ENCODE peak calls at places on chromosome 13, in four cellular contexts. F, E, V and Z are unnamed samples.

GRCh38 chr13:41696163-41697003 is 239.0 kb downstream of the RGCC start:
- DNase-seq in V (peak; percentile 14), E (no peak), F (no peak), Z (no peak)

GRCh38 chr13:32530841-32531253 is 7.7 kb downstream of the N4BP2L2 start:
- DNase-seq in E (peak; percentile 67), F (no peak), V (no peak), Z (no peak)

GRCh38 chr13:59279024-59279423 is 884.7 kb downstream of the DIAPH3 start:
- DNase-seq in V (no peak), F (no peak), E (no peak), Z (no peak)

GRCh38 chr13:95546919-95547318 is 5.6 kb upstream of the CLDN10 start:
- DNase-seq in F (no peak), E (no peak), V (no peak), Z (no peak)

GRCh38 chr13:31587696-31588266 is 151.5 kb upstream of the RXFP2 start:
- DNase-seq in F (no peak), E (no peak), V (no peak), Z (no peak)

GRCh38 chr13:97659602-97660001 is 225.6 kb downstream of the RAP2A start:
- DNase-seq in F (no peak), V (no peak), E (peak; percentile 47), Z (no peak)

GRCh38 chr13:23160241-23161175 is 20.3 kb upstream of the SGCG start:
- DNase-seq in V (no peak), F (no peak), E (no peak), Z (no peak)

GRCh38 chr13:31282741-31283455 is 83.1 kb downstream of the B3GLCT start:
- DNase-seq in F (no peak), V (no peak), E (no peak), Z (no peak)

GRCh38 chr13:92896842-92897241 is 329.8 kb upstream of the GPC6 start:
- DNase-seq in F (no peak), V (no peak), E (no peak), Z (no peak)

GRCh38 chr13:104522235-104523072 is 1456.2 kb upstream of the SLC10A2 start:
- DNase-seq in F (no peak), E (no peak), V (no peak), Z (no peak)

GRCh38 chr13:20127563-20128458 is 33.0 kb downstream of the GJA3 start:
- DNase-seq in F (peak; percentile 56), E (peak; percentile 48), V (peak; percentile 62), Z (peak; percentile 84)

GRCh38 chr13:98022210-98022609 is 68.7 kb downstream of the IPO5 start:
- DNase-seq in V (no peak), E (peak; percentile 87), F (no peak), Z (no peak)

GRCh38 chr13:75303295-75303694 is 178.7 kb downstream of the TBC1D4 start:
- DNase-seq in V (no peak), E (no peak), F (no peak), Z (no peak)

GRCh38 chr13:37966266-37966665 is 96.7 kb upstream of the TRPC4 start:
- DNase-seq in V (no peak), F (no peak), E (no peak), Z (no peak)

GRCh38 chr13:50909605-50910482 is at the start of gene RNASEH2B:
- DNase-seq in F (peak; percentile 78), V (peak; percentile 71), E (peak; percentile 34), Z (peak; percentile 69)

GRCh38 chr13:44311011-44311481 is 62.6 kb upstream of the SERP2 start:
- DNase-seq in V (peak; percentile 43), F (no peak), E (no peak), Z (no peak)

GRCh38 chr13:29497137-29497654 is 98.3 kb downstream of the SLC7A1 start:
- DNase-seq in V (no peak), E (no peak), F (no peak), Z (no peak)

GRCh38 chr13:106474906-106475305 is 60.6 kb downstream of the EFNB2 start:
- DNase-seq in V (no peak), E (no peak), F (no peak), Z (no peak)

GRCh38 chr13:48233886-48234488 is 981 bp downstream of the ITM2B start:
- DNase-seq in F (no peak), V (peak; percentile 2), E (peak; percentile 75), Z (no peak)

GRCh38 chr13:105774739-105775460 is 760.6 kb downstream of the EFNB2 start:
- DNase-seq in V (peak; percentile 42), E (no peak), F (no peak), Z (no peak)

GRCh38 chr13:59715591-59715990 is 448.1 kb downstream of the DIAPH3 start:
- DNase-seq in E (no peak), F (no peak), V (no peak), Z (no peak)

GRCh38 chr13:20388184-20388583 is 137.5 kb downstream of the CRYL1 start:
- DNase-seq in E (no peak), F (no peak), V (no peak), Z (no peak)

GRCh38 chr13:72530471-72530870 is 197.0 kb downstream of the MZT1 start:
- DNase-seq in V (no peak), E (no peak), F (no peak), Z (no peak)

GRCh38 chr13:33017410-33017929 is 1.2 kb downstream of the KL start:
- DNase-seq in V (peak; percentile 17), F (peak; percentile 31), E (peak; percentile 34), Z (peak; percentile 50)

GRCh38 chr13:40440990-40441820 is 225.2 kb downstream of the FOXO1 start:
- DNase-seq in F (no peak), E (peak; percentile 87), V (peak; percentile 75), Z (no peak)

GRCh38 chr13:43786766-43787517 is at the start of gene ENOX1:
- DNase-seq in E (peak; percentile 92), F (peak; percentile 31), V (peak; percentile 32), Z (no peak)

GRCh38 chr13:100827489-100828000 is 152.9 kb upstream of the TMTC4 start:
- DNase-seq in E (no peak), F (no peak), V (no peak), Z (no peak)

GRCh38 chr13:20124303-20124702 is 36.5 kb downstream of the GJA3 start:
- DNase-seq in F (no peak), V (no peak), E (no peak), Z (no peak)

GRCh38 chr13:68727165-68727564 is 1380.5 kb upstream of the ATXN8OS start:
- DNase-seq in E (no peak), V (no peak), F (no peak), Z (no peak)

GRCh38 chr13:71867101-71867814 is at the start of gene DACH1:
- DNase-seq in F (peak; percentile 10), E (peak; percentile 43), V (peak; percentile 52), Z (peak; percentile 48)

GRCh38 chr13:45828253-45828968 is 23.1 kb downstream of the SIAH3 start:
- DNase-seq in V (no peak), E (no peak), F (no peak), Z (no peak)

GRCh38 chr13:51818771-51819511 is 15.0 kb upstream of the DHRS12 start:
- DNase-seq in V (no peak), F (peak; percentile 67), E (peak; percentile 27), Z (no peak)

GRCh38 chr13:47126432-47126831 is 229.6 kb upstream of the HTR2A start:
- DNase-seq in V (no peak), E (no peak), F (no peak), Z (no peak)

GRCh38 chr13:47656651-47657050 is 344.4 kb downstream of the SUCLA2 start:
- DNase-seq in V (no peak), E (no peak), F (no peak), Z (no peak)

GRCh38 chr13:20190481-20191310 is 2.0 kb downstream of the GJB2 start:
- DNase-seq in E (no peak), V (no peak), F (no peak), Z (no peak)

GRCh38 chr13:98575009-98575866 is 1.7 kb downstream of the STK24 start:
- DNase-seq in E (no peak), V (no peak), F (no peak), Z (no peak)

GRCh38 chr13:110868631-110869165 is 46.2 kb downstream of the ANKRD10 start:
- DNase-seq in E (no peak), V (no peak), F (no peak), Z (no peak)

GRCh38 chr13:27977476-27978300 is 8.6 kb upstream of the CDX2 start:
- DNase-seq in F (no peak), V (no peak), E (no peak), Z (no peak)